ENCODE peak calls at places on chromosomes 13 and 19, in six cellular contexts. Q, E, A, O, L and M are unnamed samples.

GRCh38 chr19:1324792-1325567 is 39.3 kb downstream of the EFNA2 start:
- DNase-seq in Q (no peak), E (no peak), A (peak; percentile 87), O (peak; percentile 61), L (peak; percentile 85), M (no peak)

GRCh38 chr13:89066868-89067466 is 1395.8 kb downstream of the SLITRK5 start:
- DNase-seq in Q (peak; percentile 4), E (peak; percentile 12), A (peak; percentile 46), O (peak; percentile 0), L (no peak), M (no peak)

GRCh38 chr13:44084146-44084545 is 204.4 kb downstream of the LACC1 start:
- DNase-seq in Q (no peak), E (no peak), A (no peak), O (no peak), L (no peak), M (no peak)

GRCh38 chr13:42007844-42008243 is 40.6 kb upstream of the DGKH start:
- DNase-seq in Q (no peak), E (no peak), A (peak; percentile 56), O (peak; percentile 79), L (no peak), M (no peak)

GRCh38 chr13:27997904-27998522 is 9.5 kb upstream of the URAD start:
- DNase-seq in Q (no peak), E (peak; percentile 54), A (peak; percentile 71), O (peak; percentile 28), L (peak; percentile 77), M (peak; percentile 42)

GRCh38 chr19:13633109-13633508 is 126.8 kb upstream of the CACNA1A start:
- DNase-seq in Q (no peak), E (no peak), A (peak; percentile 14), O (peak; percentile 79), L (no peak), M (no peak)

GRCh38 chr19:47511681-47512080 is 3.2 kb downstream of the NAPA start:
- DNase-seq in Q (no peak), E (no peak), A (peak; percentile 64), O (peak; percentile 61), L (no peak), M (no peak)

GRCh38 chr13:30991922-30992321 is 59.5 kb downstream of the TEX26 start:
- DNase-seq in Q (no peak), E (no peak), A (no peak), O (no peak), L (no peak), M (no peak)

GRCh38 chr13:62113145-62113544 is 697.5 kb upstream of the PCDH20 start:
- DNase-seq in Q (no peak), E (no peak), A (no peak), O (no peak), L (no peak), M (no peak)

GRCh38 chr19:55368701-55369563 is 1.3 kb downstream of the IL11 start:
- DNase-seq in Q (no peak), E (no peak), A (peak; percentile 93), O (peak; percentile 49), L (no peak), M (no peak)

GRCh38 chr19:53868091-53868891 is 608 bp downstream of the MYADM start:
- DNase-seq in Q (peak; percentile 45), E (no peak), A (peak; percentile 86), O (peak; percentile 42), L (peak; percentile 84), M (peak; percentile 47)

DNA sequence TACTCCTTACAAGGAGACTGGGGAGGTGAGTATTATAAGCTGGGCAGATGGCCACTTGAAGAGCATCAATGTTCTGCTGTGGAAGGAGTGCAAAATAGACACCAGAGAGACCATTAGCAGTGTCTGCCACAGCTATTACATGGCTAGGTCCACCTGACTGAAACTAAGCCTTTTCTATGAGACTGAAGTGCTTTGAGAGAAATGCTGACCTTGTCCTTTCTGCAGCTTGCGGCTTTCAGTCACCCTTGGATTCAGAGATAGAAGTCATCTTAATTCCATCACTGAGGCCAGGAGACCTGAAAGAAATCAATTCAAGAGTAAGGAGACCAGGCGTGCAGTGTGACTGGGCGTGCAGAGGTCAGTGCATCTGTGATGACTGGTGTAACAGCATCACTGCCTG is 1.3 kb upstream of the ZFP28 start:
- DNase-seq in Q (no peak), E (no peak), A (no peak), O (no peak), L (no peak), M (no peak)
- H3K9me3 ChIP-seq in Q (peaks cover 67% of the 10 kb centered on the region), E (peaks cover 44% of the 10 kb centered on the region), A (no peaks in the 10 kb centered on the region), O (peaks cover 37% of the 10 kb centered on the region), L (peaks cover 6% of the 10 kb centered on the region), M (peaks cover 49% of the 10 kb centered on the region)

GRCh38 chr19:52554216-52554971 is 15.7 kb upstream of the ZNF701 start:
- DNase-seq in Q (no peak), E (no peak), A (peak; percentile 1), O (no peak), L (no peak), M (no peak)
- H3K9me3 ChIP-seq in Q (peaks cover 88% of the 10 kb centered on the region), E (peaks cover 12% of the 10 kb centered on the region), A (peaks cover 18% of the 10 kb centered on the region), O (peaks cover 77% of the 10 kb centered on the region), L (peaks cover 5% of the 10 kb centered on the region), M (peaks cover 65% of the 10 kb centered on the region)

DNA sequence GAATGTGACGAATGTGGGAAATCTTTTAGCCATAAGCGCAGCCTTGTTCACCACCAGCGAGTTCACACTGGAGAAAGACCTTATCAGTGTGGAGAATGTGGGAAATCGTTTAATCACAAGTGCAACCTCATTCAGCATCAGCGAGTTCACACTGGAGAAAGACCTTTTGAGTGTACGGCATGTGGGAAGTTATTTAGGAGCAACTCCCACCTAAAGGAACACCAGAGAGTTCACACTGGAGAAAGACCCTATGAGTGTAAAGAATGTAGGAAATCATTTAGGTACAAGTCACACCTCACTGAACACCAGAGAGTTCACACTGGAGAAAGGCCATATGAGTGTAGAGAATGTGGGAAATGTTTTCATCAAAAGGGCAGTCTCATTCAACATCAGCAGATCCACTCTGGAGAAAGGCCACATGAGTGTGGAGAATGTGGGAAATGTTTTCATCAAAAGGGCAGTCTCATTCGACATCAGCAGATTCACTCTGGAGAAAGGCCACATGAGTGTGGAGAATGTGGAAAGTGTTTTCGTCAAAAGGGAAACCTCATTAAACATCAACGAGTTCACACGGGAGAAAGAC is 7.6 kb downstream of the ZNF776 start:
- DNase-seq in Q (no peak), E (no peak), A (no peak), O (no peak), L (no peak), M (no peak)
- H3K9me3 ChIP-seq in Q (peaks cover 89% of the 10 kb centered on the region), E (no peaks in the 10 kb centered on the region), A (no peaks in the 10 kb centered on the region), O (peaks cover 49% of the 10 kb centered on the region), L (peaks cover 25% of the 10 kb centered on the region), M (peaks cover 87% of the 10 kb centered on the region)

GRCh38 chr13:108700421-108701170 is 71.2 kb downstream of the MYO16 start:
- DNase-seq in Q (no peak), E (peak; percentile 11), A (no peak), O (peak; percentile 71), L (no peak), M (no peak)
- H3K9me3 ChIP-seq in Q (peaks cover 5% of the 10 kb centered on the region), E (no peaks in the 10 kb centered on the region), A (no peaks in the 10 kb centered on the region), O (no peaks in the 10 kb centered on the region), L (no peaks in the 10 kb centered on the region), M (peaks cover 6% of the 10 kb centered on the region)

GRCh38 chr13:102376314-102376713 is 25.5 kb downstream of the FGF14 start:
- DNase-seq in Q (no peak), E (no peak), A (no peak), O (no peak), L (no peak), M (no peak)
- H3K9me3 ChIP-seq in Q (no peaks in the 10 kb centered on the region), E (no peaks in the 10 kb centered on the region), A (no peaks in the 10 kb centered on the region), O (no peaks in the 10 kb centered on the region), L (no peaks in the 10 kb centered on the region), M (no peaks in the 10 kb centered on the region)

GRCh38 chr19:28504727-28505126 is 708.2 kb downstream of the UQCRFS1 start:
- DNase-seq in Q (no peak), E (no peak), A (no peak), O (no peak), L (no peak), M (no peak)

GRCh38 chr19:28504139-28504538 is 708.8 kb downstream of the UQCRFS1 start:
- DNase-seq in Q (no peak), E (no peak), A (no peak), O (no peak), L (no peak), M (no peak)

GRCh38 chr19:28502879-28503734 is 709.8 kb downstream of the UQCRFS1 start:
- DNase-seq in Q (no peak), E (no peak), A (no peak), O (no peak), L (no peak), M (no peak)

GRCh38 chr19:28505933-28506332 is 707.0 kb downstream of the UQCRFS1 start:
- DNase-seq in Q (no peak), E (no peak), A (no peak), O (no peak), L (no peak), M (no peak)

DNA sequence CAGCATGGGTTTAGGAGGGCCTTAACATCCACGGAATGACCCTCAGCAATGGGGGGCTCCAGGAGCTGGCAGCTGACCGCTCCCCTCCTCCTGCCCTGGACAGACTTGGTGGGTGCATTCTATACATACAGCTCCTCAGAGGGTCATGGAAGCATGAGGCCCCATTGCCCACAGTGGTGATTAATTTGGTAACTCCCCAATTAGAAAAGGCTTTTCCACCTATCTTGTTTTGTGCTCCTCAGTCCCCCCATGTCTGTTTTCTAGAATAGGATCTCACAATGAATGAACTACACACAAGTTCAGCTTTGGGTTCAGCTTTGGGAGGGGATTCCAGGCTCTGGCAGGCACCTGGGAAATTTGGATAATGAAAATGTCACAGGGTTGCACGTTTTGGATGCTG is 707.8 kb downstream of the UQCRFS1 start:
- DNase-seq in Q (no peak), E (no peak), A (no peak), O (no peak), L (no peak), M (no peak)
- H3K9me3 ChIP-seq in Q (no peaks in the 10 kb centered on the region), E (no peaks in the 10 kb centered on the region), A (no peaks in the 10 kb centered on the region), O (peaks cover 31% of the 10 kb centered on the region), L (no peaks in the 10 kb centered on the region), M (no peaks in the 10 kb centered on the region)

GRCh38 chr19:38122402-38123093 is 101.5 kb downstream of the DPF1 start:
- DNase-seq in Q (no peak), E (no peak), A (no peak), O (no peak), L (no peak), M (no peak)
- H3K9me3 ChIP-seq in Q (no peaks in the 10 kb centered on the region), E (peaks cover 13% of the 10 kb centered on the region), A (no peaks in the 10 kb centered on the region), O (no peaks in the 10 kb centered on the region), L (no peaks in the 10 kb centered on the region), M (no peaks in the 10 kb centered on the region)

GRCh38 chr19:30304540-30304939 is 67.6 kb upstream of the ZNF536 start:
- DNase-seq in Q (no peak), E (no peak), A (no peak), O (no peak), L (no peak), M (no peak)
- H3K9me3 ChIP-seq in Q (no peaks in the 10 kb centered on the region), E (no peaks in the 10 kb centered on the region), A (no peaks in the 10 kb centered on the region), O (peaks cover 16% of the 10 kb centered on the region), L (no peaks in the 10 kb centered on the region), M (no peaks in the 10 kb centered on the region)